ENCODE peak calls at places on chromosomes 1 and 21, in four cellular contexts. O, R, A and Q are unnamed samples.

GRCh38 chr1:54850737-54851136 is 36.3 kb downstream of the DHCR24 start:
- DNase-seq in A (no peak), O (peak; percentile 72), R (peak; percentile 65), Q (peak; percentile 87)

GRCh38 chr1:911875-912739 is 11.6 kb upstream of the SAMD11 start:
- DNase-seq in A (peak; percentile 91), R (peak; percentile 22), O (no peak), Q (no peak)

GRCh38 chr1:5312870-5313269 is 658.5 kb downstream of the AJAP1 start:
- DNase-seq in O (no peak), R (no peak), A (no peak), Q (no peak)

GRCh38 chr1:38138498-38139233 is 92.1 kb upstream of the POU3F1 start:
- DNase-seq in A (peak; percentile 12), R (peak; percentile 97), O (peak; percentile 98), Q (peak; percentile 98)

GRCh38 chr1:64675718-64676345 is 69.0 kb upstream of the RAVER2 start:
- DNase-seq in O (peak; percentile 10), A (peak; percentile 26), R (no peak), Q (no peak)

GRCh38 chr1:203519053-203519770 is 25.3 kb downstream of the OPTC start:
- DNase-seq in A (no peak), R (no peak), O (no peak), Q (no peak)

GRCh38 chr1:22376546-22376945 is 75.1 kb upstream of the ZBTB40 start:
- DNase-seq in R (no peak), A (no peak), O (no peak), Q (no peak)

GRCh38 chr1:1290238-1290731 is 10.0 kb downstream of the SCNN1D start:
- DNase-seq in R (peak; percentile 82), A (peak; percentile 84), O (no peak), Q (no peak)

GRCh38 chr1:204319462-204319861 is 40.3 kb downstream of the PLEKHA6 start:
- DNase-seq in R (peak; percentile 96), A (no peak), O (peak; percentile 59), Q (no peak)

GRCh38 chr1:114561333-114561732 is 20.1 kb downstream of the BCAS2 start:
- DNase-seq in R (no peak), A (no peak), O (no peak), Q (no peak)

GRCh38 chr21:45286671-45287437 is 841 bp downstream of the POFUT2 start:
- DNase-seq in A (no peak), O (no peak), R (peak; percentile 42), Q (no peak)